ENCODE peak calls at places on chromosome 10, in nine cellular contexts. N is thoracic aorta, H is fibroblast of lung, D is right atrium auricular region, Z is body of pancreas, Q is stomach, F is Panc1, O is neural progenitor cell, I is uterus. L is an unnamed sample.

GRCh38 chr10:10131984-10132383 is 885.7 kb upstream of the CELF2 start:
- DNase-seq in O (no peak), I (no peak), Z (no peak), F (no peak), Q (no peak), D (no peak), N (no peak), H (peak; percentile 3), L (no peak)

GRCh38 chr10:59314284-59314683 is 48.1 kb downstream of the FAM13C start:
- DNase-seq in D (no peak), H (no peak), F (no peak), N (no peak), I (no peak), Q (no peak), O (no peak), Z (no peak), L (no peak)

GRCh38 chr10:17643339-17643754 is 604 bp upstream of the STAM start:
- DNase-seq in H (peak; percentile 84), Q (peak; percentile 72), Z (peak; percentile 83), O (peak; percentile 80), D (peak; percentile 75), F (no peak), I (no peak), N (peak; percentile 24), L (peak; percentile 64)

GRCh38 chr10:15369642-15370211 is 1.4 kb downstream of the FAM171A1 start:
- DNase-seq in H (peak; percentile 11), F (no peak), N (no peak), D (no peak), O (peak; percentile 40), I (peak; percentile 17), Q (no peak), Z (peak; percentile 23), L (no peak)

GRCh38 chr10:6461961-6462360 is 118.1 kb downstream of the PRKCQ start:
- DNase-seq in N (no peak), O (no peak), H (peak; percentile 34), I (no peak), Q (no peak), Z (no peak), D (no peak), F (no peak), L (no peak)

GRCh38 chr10:60963441-60964256 is 19.7 kb upstream of the RHOBTB1 start:
- DNase-seq in F (no peak), Z (no peak), D (no peak), O (no peak), N (no peak), I (no peak), Q (no peak), H (peak; percentile 90), L (no peak)

GRCh38 chr10:28592953-28593352 is 60.0 kb downstream of the WAC start:
- DNase-seq in O (no peak), Q (no peak), D (no peak), H (peak; percentile 86), F (no peak), N (no peak), Z (no peak), I (no peak), L (no peak)

GRCh38 chr10:61301560-61301959 is 151.6 kb downstream of the TMEM26 start:
- DNase-seq in O (no peak), Q (no peak), D (no peak), H (peak; percentile 34), I (no peak), N (no peak), F (no peak), Z (no peak), L (no peak)

GRCh38 chr10:125756853-125757487 is 18.7 kb downstream of the MMP21 start:
- DNase-seq in N (no peak), O (no peak), H (no peak), I (no peak), Z (no peak), F (no peak), D (no peak), Q (no peak), L (no peak)

GRCh38 chr10:78196964-78197363 is 163.3 kb downstream of the RPS24 start:
- DNase-seq in O (no peak), F (no peak), I (no peak), D (no peak), H (peak; percentile 54), Z (no peak), N (no peak), Q (no peak), L (no peak)

GRCh38 chr10:69458426-69459100 is 7.3 kb downstream of the TSPAN15 start:
- DNase-seq in Q (peak; percentile 87), F (no peak), N (no peak), O (no peak), I (no peak), D (no peak), H (no peak), Z (peak; percentile 72), L (no peak)

GRCh38 chr10:69459893-69460575 is 8.8 kb downstream of the TSPAN15 start:
- DNase-seq in Q (peak; percentile 60), I (no peak), Z (no peak), H (no peak), O (no peak), D (no peak), F (no peak), N (no peak), L (no peak)

GRCh38 chr10:69459101-69459805 is 8.0 kb downstream of the TSPAN15 start:
- DNase-seq in N (no peak), O (no peak), Z (no peak), I (no peak), D (no peak), Q (no peak), F (no peak), H (no peak), L (no peak)

GRCh38 chr10:69461327-69462025 is 10.2 kb downstream of the TSPAN15 start:
- DNase-seq in O (no peak), N (no peak), D (no peak), I (no peak), Z (no peak), H (no peak), Q (no peak), F (no peak), L (no peak)

GRCh38 chr10:69460576-69461242 is 9.4 kb downstream of the TSPAN15 start:
- DNase-seq in D (no peak), O (no peak), H (no peak), N (no peak), F (no peak), Q (no peak), Z (no peak), I (no peak), L (no peak)
- H3K4me1 ChIP-seq in D (peaks cover 66% of the 10 kb centered on the region), O (no peaks in the 10 kb centered on the region), H (no peaks in the 10 kb centered on the region), N (no peaks in the 10 kb centered on the region), F (peaks cover 98% of the 10 kb centered on the region), Q (peaks cover 100% of the 10 kb centered on the region), Z (peaks cover 45% of the 10 kb centered on the region), I (peaks cover 11% of the 10 kb centered on the region), L (peaks cover 46% of the 10 kb centered on the region)

GRCh38 chr10:76086571-76087260 is 655.3 kb downstream of the LRMDA start:
- DNase-seq in O (peak; percentile 28), N (no peak), F (no peak), H (peak; percentile 97), Z (peak; percentile 50), I (peak; percentile 87), D (no peak), Q (no peak), L (peak; percentile 36)
- TF ChIP-seq CTCF in O (peak; percentile 51), N (peak; percentile 63), F (peak; percentile 65), H (peak; percentile 54), Z (peak; percentile 36), I (peak; percentile 60), D (no peak), Q (peak; percentile 55), L (peak; percentile 40)

DNA sequence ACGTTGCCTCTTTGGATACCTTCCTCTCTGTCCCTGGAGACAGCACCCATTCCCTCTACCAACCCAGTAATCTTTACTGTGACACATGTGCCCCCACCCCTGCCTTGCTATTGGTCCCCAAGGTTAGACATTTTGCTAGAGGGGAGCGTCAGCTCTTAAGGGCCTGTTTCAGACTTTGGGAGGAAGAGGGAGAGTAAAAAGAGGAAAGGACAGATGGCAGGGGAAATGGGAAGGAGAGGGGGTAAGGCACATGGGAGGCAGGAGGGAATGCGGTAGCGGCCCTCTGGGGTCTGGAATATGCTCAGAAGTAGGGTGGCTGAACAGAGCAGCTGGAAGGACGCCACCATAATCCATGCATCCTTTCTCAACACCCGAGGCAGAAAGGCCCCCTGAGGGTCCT is 12.2 kb downstream of the BLNK start:
- DNase-seq in O (no peak), H (no peak), F (no peak), Z (no peak), I (no peak), Q (no peak), D (no peak), N (no peak), L (no peak)
- H3K4me1 ChIP-seq in O (peaks cover 19% of the 10 kb centered on the region), H (no peaks in the 10 kb centered on the region), F (no peaks in the 10 kb centered on the region), Z (peaks cover 28% of the 10 kb centered on the region), I (no peaks in the 10 kb centered on the region), Q (peaks cover 52% of the 10 kb centered on the region), D (peaks cover 8% of the 10 kb centered on the region), N (peaks cover 18% of the 10 kb centered on the region), L (no peaks in the 10 kb centered on the region)

DNA sequence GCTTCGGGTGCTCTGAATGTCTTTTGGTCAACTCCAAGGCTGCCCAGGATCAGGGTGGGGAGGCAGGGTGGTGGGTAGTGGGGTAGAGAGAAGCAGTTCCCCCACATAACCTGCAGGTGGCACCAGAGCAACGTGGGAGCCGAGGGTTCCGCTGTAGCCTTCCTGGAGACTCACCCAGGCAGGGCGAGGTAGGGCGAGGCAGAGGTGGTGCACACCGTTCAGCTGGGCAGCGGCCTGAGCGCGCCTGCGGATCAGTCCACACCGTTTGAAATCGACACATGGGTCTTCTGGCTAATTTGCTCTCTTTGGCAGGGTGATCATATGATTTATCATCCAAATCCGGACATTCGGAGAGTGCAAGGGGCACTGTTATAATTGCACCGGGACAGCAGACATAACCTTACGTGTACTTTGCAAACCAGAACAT is 41.4 kb upstream of the MAP3K8 start:
- DNase-seq in Z (peak; percentile 74), H (peak; percentile 39), O (peak; percentile 85), Q (peak; percentile 77), N (peak; percentile 22), D (no peak), I (peak; percentile 70), F (peak; percentile 52), L (peak; percentile 63)
- TF ChIP-seq CTCF in Z (peak; percentile 77), H (peak; percentile 93), O (peak; percentile 89), Q (peak; percentile 96), N (peak; percentile 99), D (peak; percentile 90), I (peak; percentile 90), F (peak; percentile 88), L (peak; percentile 97)

DNA sequence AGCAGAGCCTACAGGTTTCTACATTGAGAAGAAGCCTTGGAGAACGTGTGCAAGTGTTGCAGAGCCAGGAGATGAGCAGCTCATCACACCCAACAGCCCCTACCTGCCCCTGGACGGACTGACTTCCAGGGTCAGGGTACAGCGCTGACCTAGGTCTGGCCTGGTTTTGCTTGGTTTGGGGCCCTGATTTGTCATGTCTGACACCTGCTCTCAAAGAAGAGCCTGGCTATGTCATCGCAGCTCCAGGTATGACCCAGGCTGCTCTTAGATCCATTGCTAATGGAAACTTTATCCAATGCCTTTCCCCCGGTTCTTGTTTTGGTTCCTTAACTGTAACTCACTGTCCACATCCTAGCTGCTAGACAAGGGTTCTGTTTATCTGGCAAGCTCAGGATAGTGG is 149.5 kb downstream of the CXCL12 start:
- DNase-seq in Q (no peak), Z (no peak), H (no peak), D (no peak), N (no peak), F (no peak), I (no peak), O (no peak), L (no peak)
- H3K4me1 ChIP-seq in Q (no peaks in the 10 kb centered on the region), Z (peaks cover 16% of the 10 kb centered on the region), H (no peaks in the 10 kb centered on the region), D (peaks cover 7% of the 10 kb centered on the region), N (no peaks in the 10 kb centered on the region), F (no peaks in the 10 kb centered on the region), I (no peaks in the 10 kb centered on the region), O (peaks cover 30% of the 10 kb centered on the region), L (no peaks in the 10 kb centered on the region)